ENCODE peak calls at places on chromosomes 16 and 17, in six cellular contexts. One of them, this sample, is unnamed.

GRCh38 chr16:20669691-20670090 is 27.8 kb downstream of the ACSM1 start:
- DNase-seq in T-helper 9 cell: no peak
- DNase-seq in posterior vena cava: no peak
- DNase-seq in skeletal muscle cell: no peak
- DNase-seq in Panc1: no peak
- DNase-seq in iris pigment epithelial cell: no peak
- DNase-seq in this sample: no peak

GRCh38 chr17:15464629-15465028 is 2.8 kb downstream of the CDRT4 start:
- DNase-seq in skeletal muscle cell: no peak
- DNase-seq in Panc1: no peak
- DNase-seq in iris pigment epithelial cell: no peak
- DNase-seq in T-helper 9 cell: no peak
- DNase-seq in posterior vena cava: no peak
- DNase-seq in this sample: no peak

GRCh38 chr17:80835816-80836657 is 155.6 kb upstream of the CHMP6 start:
- DNase-seq in skeletal muscle cell: no peak
- DNase-seq in posterior vena cava: peak
- DNase-seq in T-helper 9 cell: no peak
- DNase-seq in iris pigment epithelial cell: no peak
- DNase-seq in Panc1: no peak
- DNase-seq in this sample: no peak

GRCh38 chr16:12661656-12662172 is 142.0 kb downstream of the CPPED1 start:
- DNase-seq in T-helper 9 cell: no peak
- DNase-seq in iris pigment epithelial cell: no peak
- DNase-seq in posterior vena cava: no peak
- DNase-seq in Panc1: no peak
- DNase-seq in skeletal muscle cell: no peak
- DNase-seq in this sample: no peak

GRCh38 chr17:5014357-5014756 is 16.6 kb downstream of the KIF1C start:
- DNase-seq in posterior vena cava: no peak
- DNase-seq in T-helper 9 cell: no peak
- DNase-seq in iris pigment epithelial cell: no peak
- DNase-seq in skeletal muscle cell: no peak
- DNase-seq in Panc1: no peak
- DNase-seq in this sample: no peak

GRCh38 chr17:78180083-78180482 is 6.8 kb downstream of the TK1 start:
- DNase-seq in skeletal muscle cell: no peak
- DNase-seq in posterior vena cava: no peak
- DNase-seq in iris pigment epithelial cell: peak
- DNase-seq in T-helper 9 cell: no peak
- DNase-seq in Panc1: no peak
- DNase-seq in this sample: no peak

GRCh38 chr17:51739245-51739886 is 419.1 kb downstream of the CA10 start:
- DNase-seq in posterior vena cava: no peak
- DNase-seq in iris pigment epithelial cell: no peak
- DNase-seq in Panc1: no peak
- DNase-seq in skeletal muscle cell: no peak
- DNase-seq in T-helper 9 cell: no peak
- DNase-seq in this sample: no peak

GRCh38 chr16:7509919-7510705 is 177.5 kb downstream of the RBFOX1 start:
- DNase-seq in skeletal muscle cell: peak
- DNase-seq in Panc1: no peak
- DNase-seq in T-helper 9 cell: no peak
- DNase-seq in iris pigment epithelial cell: no peak
- DNase-seq in posterior vena cava: no peak
- DNase-seq in this sample: no peak

GRCh38 chr16:25065899-25066298 is 45.6 kb upstream of the LCMT1 start:
- DNase-seq in Panc1: no peak
- DNase-seq in T-helper 9 cell: no peak
- DNase-seq in skeletal muscle cell: no peak
- DNase-seq in posterior vena cava: no peak
- DNase-seq in iris pigment epithelial cell: no peak
- DNase-seq in this sample: no peak

GRCh38 chr17:17732892-17733670 is 51.8 kb downstream of the RAI1 start:
- DNase-seq in iris pigment epithelial cell: peak
- DNase-seq in T-helper 9 cell: no peak
- DNase-seq in Panc1: no peak
- DNase-seq in posterior vena cava: no peak
- DNase-seq in skeletal muscle cell: no peak
- DNase-seq in this sample: peak

GRCh38 chr17:81025756-81026155 is 9.2 kb upstream of the BAIAP2 start:
- DNase-seq in T-helper 9 cell: no peak
- DNase-seq in posterior vena cava: no peak
- DNase-seq in iris pigment epithelial cell: no peak
- DNase-seq in Panc1: no peak
- DNase-seq in skeletal muscle cell: no peak
- DNase-seq in this sample: no peak

GRCh38 chr17:76479515-76480048 is 12.2 kb downstream of the AANAT start:
- DNase-seq in Panc1: no peak
- DNase-seq in iris pigment epithelial cell: no peak
- DNase-seq in T-helper 9 cell: no peak
- DNase-seq in skeletal muscle cell: no peak
- DNase-seq in posterior vena cava: peak
- DNase-seq in this sample: no peak

GRCh38 chr16:15897834-15898254 is 9.4 kb upstream of the CEP20 start:
- DNase-seq in T-helper 9 cell: no peak
- DNase-seq in posterior vena cava: no peak
- DNase-seq in iris pigment epithelial cell: peak
- DNase-seq in Panc1: no peak
- DNase-seq in skeletal muscle cell: peak
- DNase-seq in this sample: no peak

GRCh38 chr17:12998461-12998860 is 19.4 kb downstream of the ELAC2 start:
- DNase-seq in T-helper 9 cell: no peak
- DNase-seq in iris pigment epithelial cell: no peak
- DNase-seq in skeletal muscle cell: no peak
- DNase-seq in Panc1: no peak
- DNase-seq in posterior vena cava: no peak
- DNase-seq in this sample: no peak

GRCh38 chr17:74779948-74780400 is 3.8 kb upstream of the NAT9 start:
- DNase-seq in T-helper 9 cell: peak
- DNase-seq in posterior vena cava: no peak
- DNase-seq in Panc1: no peak
- DNase-seq in skeletal muscle cell: no peak
- DNase-seq in iris pigment epithelial cell: no peak
- DNase-seq in this sample: no peak

GRCh38 chr17:68566145-68566738 is 34.9 kb downstream of the FAM20A start:
- DNase-seq in Panc1: no peak
- DNase-seq in posterior vena cava: no peak
- DNase-seq in T-helper 9 cell: no peak
- DNase-seq in iris pigment epithelial cell: peak
- DNase-seq in skeletal muscle cell: no peak
- DNase-seq in this sample: no peak

GRCh38 chr16:9330036-9330545 is 238.6 kb downstream of the HAPSTR1 start:
- DNase-seq in posterior vena cava: no peak
- DNase-seq in iris pigment epithelial cell: no peak
- DNase-seq in T-helper 9 cell: no peak
- DNase-seq in skeletal muscle cell: no peak
- DNase-seq in Panc1: no peak
- DNase-seq in this sample: no peak

GRCh38 chr17:45090711-45091110 is 29.6 kb downstream of the NMT1 start:
- DNase-seq in posterior vena cava: no peak
- DNase-seq in T-helper 9 cell: no peak
- DNase-seq in Panc1: no peak
- DNase-seq in iris pigment epithelial cell: peak
- DNase-seq in skeletal muscle cell: no peak
- DNase-seq in this sample: no peak

GRCh38 chr16:28478511-28479180 is 6.5 kb upstream of the NPIPB7 start:
- DNase-seq in Panc1: no peak
- DNase-seq in skeletal muscle cell: no peak
- DNase-seq in T-helper 9 cell: no peak
- DNase-seq in posterior vena cava: peak
- DNase-seq in iris pigment epithelial cell: no peak
- DNase-seq in this sample: no peak